ENCODE peak calls at places on chromosomes 3 and 15, in nine cellular contexts. I is body of pancreas, L is spleen, H is heart left ventricle, W is endothelial cell of umbilical vein, J is thyroid gland, A is K562, V is breast epithelium, D is prostate gland. C is an unnamed sample.

GRCh38 chr3:66365023-66365581 is 135.7 kb downstream of the LRIG1 start:
- DNase-seq in I (no peak), L (no peak), H (no peak), W (no peak), J (no peak), A (no peak), V (no peak), D (no peak), C (no peak)

GRCh38 chr3:47870702-47871255 is 67.8 kb downstream of the DHX30 start:
- DNase-seq in I (no peak), L (no peak), H (no peak), W (no peak), J (no peak), A (peak; percentile 54), V (no peak), D (no peak), C (no peak)

GRCh38 chr15:42933886-42934667 is 13.5 kb upstream of the TTBK2 start:
- DNase-seq in I (no peak), L (no peak), H (no peak), W (no peak), J (no peak), A (no peak), V (no peak), D (no peak), C (no peak)

GRCh38 chr3:109772520-109772919 is 435.2 kb upstream of the DPPA4 start:
- DNase-seq in I (no peak), L (no peak), H (no peak), W (no peak), J (no peak), A (no peak), V (no peak), D (no peak), C (no peak)

GRCh38 chr3:188389711-188390346 is 235.9 kb downstream of the LPP start:
- DNase-seq in I (no peak), L (peak; percentile 81), H (peak; percentile 62), W (peak; percentile 50), J (no peak), A (no peak), V (peak; percentile 64), D (peak; percentile 57), C (no peak)

GRCh38 chr3:89032331-89033063 is 74.9 kb upstream of the EPHA3 start:
- DNase-seq in I (no peak), L (no peak), H (no peak), W (no peak), J (no peak), A (no peak), V (no peak), D (no peak), C (no peak)

GRCh38 chr15:81001180-81002003 is 669 bp downstream of the TLNRD1 start:
- DNase-seq in I (peak; percentile 61), L (peak; percentile 92), H (peak; percentile 75), W (peak; percentile 55), J (peak; percentile 50), A (peak; percentile 71), V (peak; percentile 42), D (peak; percentile 36), C (peak; percentile 48)

GRCh38 chr15:83930392-83930791 is 276.5 kb downstream of the ADAMTSL3 start:
- DNase-seq in I (no peak), L (no peak), H (no peak), W (no peak), J (no peak), A (no peak), V (no peak), D (no peak), C (no peak)

GRCh38 chr15:75043509-75044257 is 20.3 kb downstream of the PPCDC start:
- DNase-seq in I (peak; percentile 97), L (peak; percentile 97), H (peak; percentile 99), W (peak; percentile 97), J (peak; percentile 99), A (peak; percentile 80), V (peak; percentile 92), D (peak; percentile 47), C (peak; percentile 99)

GRCh38 chr15:40762919-40763800 is 708 bp upstream of the GCHFR start:
- DNase-seq in I (peak; percentile 88), L (peak; percentile 83), H (peak; percentile 76), W (peak; percentile 63), J (peak; percentile 81), A (peak; percentile 74), V (peak; percentile 77), D (peak; percentile 69), C (peak; percentile 82)

GRCh38 chr3:27607370-27607769 is 114.8 kb downstream of the EOMES start:
- DNase-seq in I (no peak), L (no peak), H (no peak), W (peak; percentile 84), J (no peak), A (no peak), V (no peak), D (no peak), C (no peak)

GRCh38 chr15:84099181-84099580 is 136.4 kb upstream of the GOLGA6L4 start:
- DNase-seq in I (peak; percentile 23), L (no peak), H (peak; percentile 49), W (peak; percentile 25), J (peak; percentile 6), A (no peak), V (no peak), D (no peak), C (no peak)

GRCh38 chr15:51163843-51164242 is 69.1 kb upstream of the TNFAIP8L3 start:
- DNase-seq in I (no peak), L (no peak), H (no peak), W (no peak), J (no peak), A (no peak), V (no peak), D (no peak), C (no peak)

GRCh38 chr15:29089731-29090616 is 179.6 kb downstream of the NSMCE3 start:
- DNase-seq in I (no peak), L (peak; percentile 75), H (no peak), W (no peak), J (no peak), A (no peak), V (no peak), D (no peak), C (no peak)

GRCh38 chr3:4038351-4038750 is 239.1 kb downstream of the LRRN1 start:
- DNase-seq in I (no peak), L (no peak), H (no peak), W (no peak), J (no peak), A (no peak), V (no peak), D (no peak), C (no peak)

GRCh38 chr15:33091983-33092688 is 102.4 kb downstream of the FMN1 start:
- DNase-seq in I (no peak), L (no peak), H (no peak), W (no peak), J (no peak), A (no peak), V (no peak), D (no peak), C (peak; percentile 15)

GRCh38 chr15:87710406-87710805 is 546.1 kb downstream of the NTRK3 start:
- DNase-seq in I (peak; percentile 18), L (no peak), H (no peak), W (no peak), J (no peak), A (no peak), V (peak; percentile 19), D (peak; percentile 8), C (no peak)

GRCh38 chr15:90414408-90415028 is 26.5 kb downstream of the IQGAP1 start:
- DNase-seq in I (no peak), L (no peak), H (no peak), W (no peak), J (no peak), A (no peak), V (no peak), D (no peak), C (no peak)

GRCh38 chr3:123458255-123458654 is 9.4 kb upstream of the ADCY5 start:
- DNase-seq in I (no peak), L (peak; percentile 33), H (no peak), W (no peak), J (no peak), A (no peak), V (no peak), D (no peak), C (no peak)
- H3K27me3 ChIP-seq in I (no peaks in the 10 kb centered on the region), L (peaks cover 12% of the 10 kb centered on the region), H (peaks cover 7% of the 10 kb centered on the region), W (peaks cover 10% of the 10 kb centered on the region), J (no peaks in the 10 kb centered on the region), A (peaks cover 2% of the 10 kb centered on the region), V (no peaks in the 10 kb centered on the region), D (no peaks in the 10 kb centered on the region), C (no peaks in the 10 kb centered on the region)

DNA sequence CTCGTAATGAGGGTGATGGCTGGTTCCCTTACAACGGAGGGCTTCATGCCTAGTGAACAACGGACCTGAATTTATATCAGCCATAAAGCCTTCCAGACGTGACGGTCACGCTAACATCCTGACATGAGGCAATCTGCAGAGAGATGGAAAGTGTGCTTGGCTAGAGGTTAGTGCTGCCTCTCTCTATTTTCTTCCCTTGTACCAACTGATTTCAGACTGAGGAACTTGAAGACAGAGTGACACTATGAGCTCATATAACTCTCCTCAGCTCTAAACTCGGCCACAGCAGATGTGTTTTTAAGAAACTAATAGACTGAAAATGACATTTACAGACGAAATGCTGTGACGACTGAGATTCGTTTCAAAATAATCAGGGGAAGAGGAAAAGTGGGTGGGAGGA is 122.4 kb downstream of the XXYLT1 start:
- DNase-seq in I (no peak), L (no peak), H (no peak), W (peak; percentile 74), J (no peak), A (no peak), V (no peak), D (no peak), C (no peak)
- TF ChIP-seq POLR2A in I (no peak), L (no peak), H (no peak), W (no peak), J (no peak), A (no peak), V (no peak), D (no peak), C (no peak)

GRCh38 chr3:22372292-22372949 is 621.4 kb upstream of the ZNF385D start:
- DNase-seq in I (peak; percentile 20), L (peak; percentile 62), H (no peak), W (no peak), J (no peak), A (no peak), V (no peak), D (no peak), C (peak; percentile 13)

GRCh38 chr3:22373827-22374226 is 622.8 kb upstream of the ZNF385D start:
- DNase-seq in I (no peak), L (no peak), H (no peak), W (no peak), J (no peak), A (no peak), V (no peak), D (no peak), C (no peak)

GRCh38 chr3:22373182-22373581 is 622.2 kb upstream of the ZNF385D start:
- DNase-seq in I (no peak), L (no peak), H (no peak), W (no peak), J (no peak), A (no peak), V (no peak), D (no peak), C (no peak)

GRCh38 chr3:22371036-22371435 is 620.0 kb upstream of the ZNF385D start:
- DNase-seq in I (no peak), L (no peak), H (no peak), W (no peak), J (no peak), A (no peak), V (no peak), D (no peak), C (no peak)

GRCh38 chr3:22371592-22372291 is 620.7 kb upstream of the ZNF385D start:
- DNase-seq in I (peak; percentile 7), L (no peak), H (no peak), W (no peak), J (no peak), A (no peak), V (no peak), D (no peak), C (no peak)
- H3K4me3 ChIP-seq in I (no peak overlapping the region), L (peak overlapping the region; percentile 10), H (peak overlapping the region; percentile 48), W (no peak overlapping the region), J (no peak overlapping the region), A (no peak overlapping the region), V (peak overlapping the region; percentile 41), D (no peak overlapping the region), C (no peak overlapping the region)

GRCh38 chr15:101646652-101647051 is 5.5 kb downstream of the TM2D3 start:
- DNase-seq in I (no peak), L (peak; percentile 76), H (peak; percentile 62), W (no peak), J (peak; percentile 68), A (no peak), V (no peak), D (no peak), C (no peak)
- H3K27me3 ChIP-seq in I (no peaks in the 10 kb centered on the region), L (no peaks in the 10 kb centered on the region), H (no peaks in the 10 kb centered on the region), W (no peaks in the 10 kb centered on the region), J (no peaks in the 10 kb centered on the region), A (no peaks in the 10 kb centered on the region), V (no peaks in the 10 kb centered on the region), D (no peaks in the 10 kb centered on the region), C (no peaks in the 10 kb centered on the region)